ENCODE peak calls at places on chromosomes 1 and 21, in ten cellular contexts. One of them, this sample, is unnamed.

GRCh38 chr1:57307382-57307781 is 116.5 kb downstream of the DAB1 start:
- DNase-seq in aorta: no peak
- DNase-seq in stimulated activated CD4-positive, alpha-beta T cell treated with anti-CD3 and anti-CD28 coated beads, Interleukin-1b, Interleukin-23, amount 100 ng/mL, for 4 hours: peak; percentile 3
- DNase-seq in ELF-1: peak; percentile 75
- DNase-seq in epithelial cell of esophagus: peak; percentile 36
- DNase-seq in activated naive CD8-positive, alpha-beta T cell treated with anti-CD3 and anti-CD28 coated beads, Interleukin-2, amount 50 U/mL, for 24 hours: peak; percentile 1
- DNase-seq in C1 segment of cervical spinal cord: no peak
- DNase-seq in cardiac fibroblast: no peak
- DNase-seq in HAP-1: no peak
- DNase-seq in coronary artery: no peak
- DNase-seq in this sample: no peak

GRCh38 chr21:40019076-40019475 is 151.8 kb downstream of the PCP4 start:
- DNase-seq in aorta: no peak
- DNase-seq in stimulated activated CD4-positive, alpha-beta T cell treated with anti-CD3 and anti-CD28 coated beads, Interleukin-1b, Interleukin-23, amount 100 ng/mL, for 4 hours: no peak
- DNase-seq in ELF-1: no peak
- DNase-seq in epithelial cell of esophagus: no peak
- DNase-seq in activated naive CD8-positive, alpha-beta T cell treated with anti-CD3 and anti-CD28 coated beads, Interleukin-2, amount 50 U/mL, for 24 hours: no peak
- DNase-seq in C1 segment of cervical spinal cord: no peak
- DNase-seq in cardiac fibroblast: no peak
- DNase-seq in HAP-1: no peak
- DNase-seq in coronary artery: no peak
- DNase-seq in this sample: no peak

GRCh38 chr1:203454986-203455471 is 20.6 kb upstream of the PRELP start:
- DNase-seq in aorta: no peak
- DNase-seq in stimulated activated CD4-positive, alpha-beta T cell treated with anti-CD3 and anti-CD28 coated beads, Interleukin-1b, Interleukin-23, amount 100 ng/mL, for 4 hours: no peak
- DNase-seq in ELF-1: peak; percentile 35
- DNase-seq in epithelial cell of esophagus: no peak
- DNase-seq in activated naive CD8-positive, alpha-beta T cell treated with anti-CD3 and anti-CD28 coated beads, Interleukin-2, amount 50 U/mL, for 24 hours: no peak
- DNase-seq in C1 segment of cervical spinal cord: no peak
- DNase-seq in cardiac fibroblast: no peak
- DNase-seq in HAP-1: no peak
- DNase-seq in coronary artery: no peak
- DNase-seq in this sample: no peak

GRCh38 chr1:115325876-115326275 is 12.2 kb downstream of the NGF start:
- DNase-seq in aorta: no peak
- DNase-seq in stimulated activated CD4-positive, alpha-beta T cell treated with anti-CD3 and anti-CD28 coated beads, Interleukin-1b, Interleukin-23, amount 100 ng/mL, for 4 hours: no peak
- DNase-seq in ELF-1: no peak
- DNase-seq in epithelial cell of esophagus: no peak
- DNase-seq in activated naive CD8-positive, alpha-beta T cell treated with anti-CD3 and anti-CD28 coated beads, Interleukin-2, amount 50 U/mL, for 24 hours: no peak
- DNase-seq in C1 segment of cervical spinal cord: no peak
- DNase-seq in cardiac fibroblast: peak; percentile 32
- DNase-seq in HAP-1: no peak
- DNase-seq in coronary artery: no peak
- DNase-seq in this sample: no peak

GRCh38 chr1:184050631-184051030 is 899 bp upstream of the TSEN15 start:
- DNase-seq in aorta: no peak
- DNase-seq in stimulated activated CD4-positive, alpha-beta T cell treated with anti-CD3 and anti-CD28 coated beads, Interleukin-1b, Interleukin-23, amount 100 ng/mL, for 4 hours: no peak
- DNase-seq in ELF-1: peak; percentile 15
- DNase-seq in epithelial cell of esophagus: no peak
- DNase-seq in activated naive CD8-positive, alpha-beta T cell treated with anti-CD3 and anti-CD28 coated beads, Interleukin-2, amount 50 U/mL, for 24 hours: no peak
- DNase-seq in C1 segment of cervical spinal cord: no peak
- DNase-seq in cardiac fibroblast: peak; percentile 36
- DNase-seq in HAP-1: no peak
- DNase-seq in coronary artery: no peak
- DNase-seq in this sample: no peak

GRCh38 chr1:3918966-3919611 is 19.0 kb upstream of the C1orf174 start:
- DNase-seq in aorta: no peak
- DNase-seq in stimulated activated CD4-positive, alpha-beta T cell treated with anti-CD3 and anti-CD28 coated beads, Interleukin-1b, Interleukin-23, amount 100 ng/mL, for 4 hours: no peak
- DNase-seq in ELF-1: peak; percentile 83
- DNase-seq in epithelial cell of esophagus: no peak
- DNase-seq in activated naive CD8-positive, alpha-beta T cell treated with anti-CD3 and anti-CD28 coated beads, Interleukin-2, amount 50 U/mL, for 24 hours: no peak
- DNase-seq in C1 segment of cervical spinal cord: no peak
- DNase-seq in cardiac fibroblast: no peak
- DNase-seq in HAP-1: no peak
- DNase-seq in coronary artery: no peak
- DNase-seq in this sample: no peak

GRCh38 chr1:44405804-44406743 is 1.0 kb downstream of the RNF220 start:
- DNase-seq in aorta: no peak
- DNase-seq in stimulated activated CD4-positive, alpha-beta T cell treated with anti-CD3 and anti-CD28 coated beads, Interleukin-1b, Interleukin-23, amount 100 ng/mL, for 4 hours: no peak
- DNase-seq in ELF-1: peak; percentile 40
- DNase-seq in epithelial cell of esophagus: no peak
- DNase-seq in activated naive CD8-positive, alpha-beta T cell treated with anti-CD3 and anti-CD28 coated beads, Interleukin-2, amount 50 U/mL, for 24 hours: peak; percentile 33
- DNase-seq in C1 segment of cervical spinal cord: no peak
- DNase-seq in cardiac fibroblast: no peak
- DNase-seq in HAP-1: peak; percentile 53
- DNase-seq in coronary artery: peak; percentile 73
- DNase-seq in this sample: no peak

GRCh38 chr21:36134820-36135390 is at the start of gene CBR3:
- DNase-seq in aorta: peak; percentile 85
- DNase-seq in stimulated activated CD4-positive, alpha-beta T cell treated with anti-CD3 and anti-CD28 coated beads, Interleukin-1b, Interleukin-23, amount 100 ng/mL, for 4 hours: peak; percentile 60
- DNase-seq in ELF-1: no peak
- DNase-seq in epithelial cell of esophagus: peak; percentile 39
- DNase-seq in activated naive CD8-positive, alpha-beta T cell treated with anti-CD3 and anti-CD28 coated beads, Interleukin-2, amount 50 U/mL, for 24 hours: peak; percentile 69
- DNase-seq in C1 segment of cervical spinal cord: no peak
- DNase-seq in cardiac fibroblast: peak; percentile 76
- DNase-seq in HAP-1: no peak
- DNase-seq in coronary artery: peak; percentile 87
- DNase-seq in this sample: no peak

GRCh38 chr1:203796223-203796747 is 862 bp downstream of the ZBED6 start:
- DNase-seq in aorta: peak; percentile 60
- DNase-seq in stimulated activated CD4-positive, alpha-beta T cell treated with anti-CD3 and anti-CD28 coated beads, Interleukin-1b, Interleukin-23, amount 100 ng/mL, for 4 hours: no peak
- DNase-seq in ELF-1: peak; percentile 66
- DNase-seq in epithelial cell of esophagus: peak; percentile 36
- DNase-seq in activated naive CD8-positive, alpha-beta T cell treated with anti-CD3 and anti-CD28 coated beads, Interleukin-2, amount 50 U/mL, for 24 hours: peak; percentile 40
- DNase-seq in C1 segment of cervical spinal cord: no peak
- DNase-seq in cardiac fibroblast: peak; percentile 43
- DNase-seq in HAP-1: peak; percentile 18
- DNase-seq in coronary artery: no peak
- DNase-seq in this sample: no peak

GRCh38 chr1:24541711-24542346 is 14.1 kb upstream of the NCMAP start:
- DNase-seq in aorta: no peak
- DNase-seq in stimulated activated CD4-positive, alpha-beta T cell treated with anti-CD3 and anti-CD28 coated beads, Interleukin-1b, Interleukin-23, amount 100 ng/mL, for 4 hours: no peak
- DNase-seq in ELF-1: peak; percentile 26
- DNase-seq in epithelial cell of esophagus: no peak
- DNase-seq in activated naive CD8-positive, alpha-beta T cell treated with anti-CD3 and anti-CD28 coated beads, Interleukin-2, amount 50 U/mL, for 24 hours: peak; percentile 52
- DNase-seq in C1 segment of cervical spinal cord: no peak
- DNase-seq in cardiac fibroblast: no peak
- DNase-seq in HAP-1: no peak
- DNase-seq in coronary artery: no peak
- DNase-seq in this sample: no peak

GRCh38 chr1:2583871-2584341 is 2.7 kb upstream of the PRXL2B start:
- DNase-seq in aorta: peak; percentile 29
- DNase-seq in stimulated activated CD4-positive, alpha-beta T cell treated with anti-CD3 and anti-CD28 coated beads, Interleukin-1b, Interleukin-23, amount 100 ng/mL, for 4 hours: no peak
- DNase-seq in ELF-1: no peak
- DNase-seq in epithelial cell of esophagus: peak; percentile 23
- DNase-seq in activated naive CD8-positive, alpha-beta T cell treated with anti-CD3 and anti-CD28 coated beads, Interleukin-2, amount 50 U/mL, for 24 hours: peak; percentile 25
- DNase-seq in C1 segment of cervical spinal cord: no peak
- DNase-seq in cardiac fibroblast: no peak
- DNase-seq in HAP-1: no peak
- DNase-seq in coronary artery: no peak
- DNase-seq in this sample: no peak

GRCh38 chr1:197695961-197696360 is 79.3 kb downstream of the DENND1B start:
- DNase-seq in aorta: no peak
- DNase-seq in stimulated activated CD4-positive, alpha-beta T cell treated with anti-CD3 and anti-CD28 coated beads, Interleukin-1b, Interleukin-23, amount 100 ng/mL, for 4 hours: no peak
- DNase-seq in ELF-1: no peak
- DNase-seq in epithelial cell of esophagus: no peak
- DNase-seq in activated naive CD8-positive, alpha-beta T cell treated with anti-CD3 and anti-CD28 coated beads, Interleukin-2, amount 50 U/mL, for 24 hours: no peak
- DNase-seq in C1 segment of cervical spinal cord: no peak
- DNase-seq in cardiac fibroblast: peak; percentile 32
- DNase-seq in HAP-1: no peak
- DNase-seq in coronary artery: no peak
- DNase-seq in this sample: no peak

GRCh38 chr1:19317126-19317910 is 5.2 kb downstream of the SLC66A1 start:
- DNase-seq in aorta: no peak
- DNase-seq in stimulated activated CD4-positive, alpha-beta T cell treated with anti-CD3 and anti-CD28 coated beads, Interleukin-1b, Interleukin-23, amount 100 ng/mL, for 4 hours: no peak
- DNase-seq in ELF-1: peak; percentile 52
- DNase-seq in epithelial cell of esophagus: no peak
- DNase-seq in activated naive CD8-positive, alpha-beta T cell treated with anti-CD3 and anti-CD28 coated beads, Interleukin-2, amount 50 U/mL, for 24 hours: no peak
- DNase-seq in C1 segment of cervical spinal cord: no peak
- DNase-seq in cardiac fibroblast: no peak
- DNase-seq in HAP-1: no peak
- DNase-seq in coronary artery: no peak
- DNase-seq in this sample: no peak